ENCODE peak calls at places on chromosomes 1 and 21, in five cellular contexts. J, Z, N, V and P are unnamed samples.

GRCh38 chr21:45538381-45539045 is 3.7 kb downstream of the SLC19A1 start:
- DNase-seq in Z (no peak), V (no peak), J (no peak), N (no peak), P (no peak)

GRCh38 chr1:119594386-119594785 is 53.7 kb downstream of the ZNF697 start:
- DNase-seq in V (no peak), Z (no peak), J (peak; percentile 69), N (no peak), P (no peak)

GRCh38 chr1:167305705-167306277 is 85.1 kb downstream of the POU2F1 start:
- DNase-seq in J (peak; percentile 29), V (no peak), Z (no peak), N (no peak), P (peak; percentile 46)

GRCh38 chr1:1542766-1543705 is 2.6 kb upstream of the TMEM240 start:
- DNase-seq in N (no peak), J (no peak), Z (no peak), V (no peak), P (peak; percentile 87)

GRCh38 chr1:211182746-211183145 is 48.8 kb upstream of the KCNH1 start:
- DNase-seq in N (no peak), V (no peak), Z (no peak), J (peak; percentile 27), P (no peak)

GRCh38 chr1:42533101-42533863 is 70.2 kb downstream of the CCDC30 start:
- DNase-seq in V (no peak), Z (no peak), J (no peak), N (no peak), P (no peak)

GRCh38 chr1:221667504-221667903 is 74.4 kb downstream of the DUSP10 start:
- DNase-seq in J (peak; percentile 74), Z (no peak), V (no peak), N (no peak), P (no peak)

GRCh38 chr1:101128211-101128727 is 102.7 kb upstream of the DPH5 start:
- DNase-seq in Z (no peak), N (no peak), V (no peak), J (no peak), P (no peak)

GRCh38 chr1:184199036-184199796 is 147.7 kb downstream of the TSEN15 start:
- DNase-seq in J (peak; percentile 38), N (no peak), Z (no peak), V (no peak), P (no peak)

GRCh38 chr1:202821467-202821866 is 10.7 kb downstream of the PCAT6 start:
- DNase-seq in V (no peak), Z (no peak), J (no peak), N (no peak), P (no peak)

GRCh38 chr1:74504125-74505065 is 8.0 kb downstream of the LRRC53 start:
- DNase-seq in J (peak; percentile 72), Z (no peak), N (peak; percentile 70), V (peak; percentile 33), P (peak; percentile 47)

GRCh38 chr21:37208056-37208705 is 59.0 kb downstream of the VPS26C start:
- DNase-seq in N (no peak), V (peak; percentile 78), Z (no peak), J (no peak), P (peak; percentile 42)

GRCh38 chr1:244868484-244869363 is 4.4 kb upstream of the HNRNPU start:
- DNase-seq in Z (no peak), N (no peak), V (no peak), J (no peak), P (no peak)

GRCh38 chr21:27425172-27425571 is 458.3 kb upstream of the ADAMTS5 start:
- DNase-seq in N (peak; percentile 13), Z (no peak), J (no peak), V (no peak), P (no peak)

GRCh38 chr1:25098717-25099116 is 133.6 kb downstream of the SYF2 start:
- DNase-seq in V (no peak), Z (no peak), J (no peak), N (no peak), P (no peak)

GRCh38 chr1:25094229-25094628 is 138.1 kb downstream of the SYF2 start:
- DNase-seq in V (no peak), Z (no peak), N (no peak), J (no peak), P (no peak)

GRCh38 chr1:25095635-25096200 is 136.6 kb downstream of the SYF2 start:
- DNase-seq in V (no peak), Z (no peak), N (no peak), J (no peak), P (peak; percentile 42)

GRCh38 chr1:25094995-25095394 is 137.3 kb downstream of the SYF2 start:
- DNase-seq in J (no peak), Z (no peak), N (no peak), V (no peak), P (no peak)

GRCh38 chr1:25096307-25097150 is 135.8 kb downstream of the SYF2 start:
- DNase-seq in J (no peak), V (no peak), N (no peak), Z (no peak), P (no peak)
- H3K4me1 ChIP-seq in J (peaks cover 8% of the 10 kb centered on the region), V (no peaks in the 10 kb centered on the region), N (no peaks in the 10 kb centered on the region), Z (peaks cover 74% of the 10 kb centered on the region), P (no peaks in the 10 kb centered on the region)

GRCh38 chr1:208165659-208166058 is 78.5 kb downstream of the PLXNA2 start:
- DNase-seq in J (no peak), Z (no peak), N (no peak), V (no peak), P (no peak)
- H3K27ac ChIP-seq in J (no peak overlapping the region), Z (no peak overlapping the region), N (no peak overlapping the region), V (no peak overlapping the region), P (no peak overlapping the region)

GRCh38 chr1:15947382-15948090 is 28.4 kb downstream of the ZBTB17 start:
- DNase-seq in V (no peak), N (no peak), Z (no peak), J (no peak), P (no peak)
- H3K4me1 ChIP-seq in V (peaks cover 18% of the 10 kb centered on the region), N (peaks cover 8% of the 10 kb centered on the region), Z (peaks cover 42% of the 10 kb centered on the region), J (peaks cover 17% of the 10 kb centered on the region), P (peaks cover 9% of the 10 kb centered on the region)

GRCh38 chr1:44894591-44894990 is 51.5 kb upstream of the PTCH2 start:
- DNase-seq in N (no peak), J (peak; percentile 63), V (no peak), Z (no peak), P (no peak)

GRCh38 chr1:44895919-44896734 is 53.1 kb upstream of the PTCH2 start:
- DNase-seq in J (no peak), V (no peak), N (no peak), Z (no peak), P (no peak)
- H3K27ac ChIP-seq in J (no peak overlapping the region), V (no peak overlapping the region), N (no peak overlapping the region), Z (no peak overlapping the region), P (no peak overlapping the region)

GRCh38 chr1:205670611-205671430 is 9.5 kb downstream of the SLC45A3 start:
- DNase-seq in N (no peak), Z (no peak), J (no peak), V (no peak), P (no peak)
- H3K4me1 ChIP-seq in N (peaks cover 31% of the 10 kb centered on the region), Z (no peaks in the 10 kb centered on the region), J (peaks cover 53% of the 10 kb centered on the region), V (no peaks in the 10 kb centered on the region), P (peaks cover 11% of the 10 kb centered on the region)

GRCh38 chr1:94245747-94246438 is 8.5 kb upstream of the ARHGAP29 start:
- DNase-seq in V (no peak), N (no peak), J (peak; percentile 46), Z (no peak), P (no peak)

GRCh38 chr1:94246692-94247145 is 9.3 kb upstream of the ARHGAP29 start:
- DNase-seq in Z (no peak), V (peak; percentile 23), J (peak; percentile 64), N (no peak), P (no peak)

GRCh38 chr1:94240822-94241221 is 3.4 kb upstream of the ARHGAP29 start:
- DNase-seq in V (no peak), Z (no peak), N (no peak), J (peak; percentile 47), P (no peak)

GRCh38 chr1:94244816-94245215 is 7.4 kb upstream of the ARHGAP29 start:
- DNase-seq in N (no peak), V (no peak), Z (no peak), J (peak; percentile 55), P (no peak)

DNA sequence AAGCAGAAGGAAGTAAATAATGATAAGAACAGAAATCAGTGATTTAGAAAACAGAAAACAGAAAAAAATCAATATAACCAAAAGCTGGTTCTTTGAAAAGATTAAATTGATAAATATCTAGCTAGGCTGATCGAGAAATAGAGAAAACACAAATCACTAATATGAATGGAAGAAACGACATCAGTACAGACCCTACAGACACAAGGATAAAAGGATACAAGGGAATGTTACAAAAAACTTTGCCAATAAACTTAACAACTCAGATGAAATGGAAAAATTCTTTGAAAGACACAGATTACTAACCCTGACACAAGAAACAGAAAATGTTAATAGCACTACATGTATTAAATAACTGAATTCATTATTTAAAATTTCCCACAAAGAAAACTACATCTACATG is 6.3 kb upstream of the ARHGAP29 start:
- DNase-seq in Z (no peak), N (no peak), V (no peak), J (no peak), P (no peak)
- H3K27ac ChIP-seq in Z (no peak overlapping the region), N (no peak overlapping the region), V (no peak overlapping the region), J (peak overlapping the region; percentile 92), P (no peak overlapping the region)

GRCh38 chr21:16569679-16570078 is 839.9 kb downstream of the USP25 start:
- DNase-seq in Z (no peak), J (no peak), N (no peak), V (no peak), P (no peak)

GRCh38 chr21:16570856-16571255 is 841.1 kb downstream of the USP25 start:
- DNase-seq in V (no peak), N (no peak), J (no peak), Z (no peak), P (no peak)

GRCh38 chr21:16570196-16570595 is 840.4 kb downstream of the USP25 start:
- DNase-seq in Z (no peak), V (no peak), J (no peak), N (no peak), P (no peak)

GRCh38 chr21:16571594-16571993 is 841.8 kb downstream of the USP25 start:
- DNase-seq in Z (no peak), J (no peak), N (no peak), V (no peak), P (no peak)

DNA sequence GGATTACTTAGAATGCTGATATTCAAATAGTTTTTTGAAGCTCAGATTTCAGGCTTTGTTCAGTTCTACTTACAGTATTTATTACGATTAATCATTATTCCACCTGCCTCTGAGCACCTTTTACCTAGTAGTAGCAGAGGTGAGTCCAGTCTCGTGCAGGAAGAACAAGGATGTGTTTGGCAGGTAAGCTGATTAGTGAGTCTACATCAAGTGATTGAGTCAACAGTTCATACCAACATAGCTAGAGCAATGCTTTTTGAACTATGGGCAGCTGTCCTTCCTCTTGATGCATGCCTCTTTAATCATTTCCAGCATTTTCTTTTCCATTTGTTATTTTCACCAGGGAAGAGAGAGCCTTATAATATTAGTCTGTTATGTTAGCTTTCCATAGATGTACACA is 838.9 kb downstream of the USP25 start:
- DNase-seq in Z (no peak), V (no peak), J (no peak), N (no peak), P (no peak)
- H3K4me1 ChIP-seq in Z (no peaks in the 10 kb centered on the region), V (no peaks in the 10 kb centered on the region), J (peaks cover 6% of the 10 kb centered on the region), N (peaks cover 2% of the 10 kb centered on the region), P (no peaks in the 10 kb centered on the region)

DNA sequence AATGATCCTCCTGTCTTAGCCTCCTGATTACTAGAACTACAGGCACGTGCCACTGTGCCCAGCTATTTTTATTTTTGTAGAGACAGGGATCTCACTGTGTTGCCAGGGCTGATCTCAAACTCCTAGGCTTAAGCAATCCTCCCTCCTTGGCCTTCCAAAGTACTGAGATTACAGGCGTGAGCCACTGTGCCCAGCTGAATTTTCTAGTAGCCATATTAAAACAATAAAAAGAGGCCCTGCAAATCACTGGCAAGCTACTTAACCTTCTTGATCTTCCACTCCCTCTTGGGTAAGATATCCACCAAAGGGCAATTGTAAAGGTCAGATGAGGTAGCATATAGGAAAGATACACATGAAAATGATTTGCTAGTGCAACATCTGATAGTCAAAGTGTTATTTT is 65.6 kb upstream of the SRSF10 start:
- DNase-seq in Z (no peak), N (no peak), V (no peak), J (no peak), P (peak; percentile 80)
- H3K27ac ChIP-seq in Z (no peak overlapping the region), N (no peak overlapping the region), V (peak overlapping the region; percentile 59), J (peak overlapping the region; percentile 87), P (peak overlapping the region; percentile 45)